ENCODE peak calls at places on chromosomes 11 and 22, in six cellular contexts. B is T-helper 17 cell; H is left cardiac atrium; S is activated T-helper 1 cell treated with anti-CD3 and anti-CD28 coated beads, Interleukin-2, amount 50 U/mL, for 16 hours; I is DMS 273 treated with DMSO at 0.1 percent for 48 hours; W is lower leg skin. Z is an unnamed sample.
A peak's percentile ranks its signal among the peaks of the same experiment; 100 is the strongest.

GRCh38 chr11:7573193-7573557 is 59.4 kb downstream of the PPFIBP2 start:
- DNase-seq in S (no peak), H (no peak), W (no peak), B (no peak), I (no peak), Z (no peak)

GRCh38 chr22:21796863-21797262 is 61.3 kb upstream of the YPEL1 start:
- DNase-seq in H (no peak), I (peak; percentile 5), B (no peak), S (no peak), W (no peak), Z (no peak)

GRCh38 chr11:27178859-27179258 is 138.2 kb downstream of the BBOX1 start:
- DNase-seq in I (no peak), W (peak; percentile 49), H (no peak), S (no peak), B (no peak), Z (no peak)

GRCh38 chr11:61791737-61792309 is 576 bp downstream of the TMEM258 start:
- DNase-seq in B (no peak), S (no peak), I (no peak), W (peak; percentile 67), H (peak; percentile 86), Z (peak; percentile 71)

GRCh38 chr11:20164152-20164551 is 3.9 kb upstream of the DBX1 start:
- DNase-seq in B (no peak), H (no peak), S (no peak), I (no peak), W (no peak), Z (no peak)

GRCh38 chr11:100849009-100849913 is 162.2 kb downstream of the ARHGAP42 start:
- DNase-seq in W (no peak), I (peak; percentile 23), B (no peak), H (no peak), S (no peak), Z (no peak)

GRCh38 chr22:49664371-49664881 is 163.2 kb downstream of the BRD1 start:
- DNase-seq in W (no peak), I (no peak), H (no peak), S (no peak), B (no peak), Z (peak; percentile 20)

GRCh38 chr11:11980841-11981308 is 27.6 kb downstream of the DKK3 start:
- DNase-seq in S (no peak), W (no peak), H (no peak), B (no peak), I (no peak), Z (no peak)

GRCh38 chr11:118662401-118663271 is 16.8 kb downstream of the TREH start:
- DNase-seq in B (no peak), S (no peak), W (no peak), I (no peak), H (no peak), Z (no peak)

GRCh38 chr11:43997022-43997665 is 50.6 kb upstream of the ACCSL start:
- DNase-seq in B (no peak), I (no peak), H (no peak), W (no peak), S (no peak), Z (no peak)

GRCh38 chr22:37126383-37126782 is 16.9 kb upstream of the TMPRSS6 start:
- DNase-seq in B (no peak), I (no peak), W (no peak), S (no peak), H (no peak), Z (no peak)

GRCh38 chr11:129992161-129992944 is 10.3 kb downstream of the PRDM10 start:
- DNase-seq in W (no peak), H (no peak), I (peak; percentile 45), S (no peak), B (peak; percentile 11), Z (no peak)

GRCh38 chr11:61079416-61080150 is 22.7 kb upstream of the CD5 start:
- DNase-seq in I (no peak), H (no peak), S (no peak), W (no peak), B (no peak), Z (no peak)

GRCh38 chr11:12137938-12138731 is 27.7 kb downstream of the MICAL2 start:
- DNase-seq in B (no peak), S (no peak), I (no peak), H (no peak), W (no peak), Z (peak; percentile 22)

GRCh38 chr22:38176170-38176741 is 5.4 kb downstream of the PLA2G6 start:
- DNase-seq in W (peak; percentile 84), H (peak; percentile 90), I (no peak), B (no peak), S (no peak), Z (no peak)

GRCh38 chr11:47051217-47051616 is 114.7 kb downstream of the CSTPP1 start:
- DNase-seq in S (no peak), I (no peak), H (peak; percentile 28), B (no peak), W (no peak), Z (no peak)

GRCh38 chr11:108218912-108219783 is 3.3 kb downstream of the NPAT start:
- DNase-seq in S (no peak), I (no peak), B (no peak), W (no peak), H (no peak), Z (no peak)

GRCh38 chr11:112013501-112014164 is 11.6 kb upstream of the DLAT start:
- DNase-seq in I (no peak), B (no peak), S (no peak), H (no peak), W (no peak), Z (no peak)

GRCh38 chr11:114353448-114353847 is 46.9 kb downstream of the C11orf71 start:
- DNase-seq in S (no peak), W (no peak), B (no peak), I (no peak), H (no peak), Z (no peak)

GRCh38 chr11:37786214-37786755 is 1188.2 kb upstream of the RAG2 start:
- DNase-seq in H (no peak), B (no peak), W (no peak), S (no peak), I (no peak), Z (no peak)

GRCh38 chr11:125626381-125626950 is 1.5 kb downstream of the CHEK1 start:
- DNase-seq in H (no peak), W (no peak), B (peak; percentile 6), S (no peak), I (no peak), Z (no peak)

GRCh38 chr22:18947905-18948304 is 11.8 kb upstream of the PRODH start:
- DNase-seq in B (no peak), W (no peak), I (no peak), S (no peak), H (no peak), Z (peak; percentile 15)

GRCh38 chr11:81253226-81253625 is 1480.4 kb downstream of the FAM181B start:
- DNase-seq in S (no peak), W (no peak), I (no peak), H (no peak), B (no peak), Z (no peak)

GRCh38 chr22:26777402-26777801 is 120.0 kb downstream of the MIAT start:
- DNase-seq in S (no peak), B (no peak), W (peak; percentile 52), H (no peak), I (no peak), Z (no peak)

GRCh38 chr22:37230673-37231405 is 13.2 kb downstream of the RAC2 start:
- DNase-seq in W (no peak), I (no peak), S (no peak), H (no peak), B (no peak), Z (no peak)

GRCh38 chr11:88300888-88301477 is 36.6 kb downstream of the CTSC start:
- DNase-seq in H (no peak), B (no peak), W (no peak), S (no peak), I (no peak), Z (peak; percentile 76)

GRCh38 chr11:1092919-1093318 is 18.2 kb downstream of the MUC2 start:
- DNase-seq in B (no peak), H (no peak), W (no peak), S (no peak), I (no peak), Z (no peak)

GRCh38 chr11:26227311-26227710 is 104.6 kb upstream of the ANO3 start:
- DNase-seq in H (no peak), I (peak; percentile 54), B (no peak), S (no peak), W (no peak), Z (no peak)

GRCh38 chr11:86991341-86991740 is 36.1 kb upstream of the FZD4 start:
- DNase-seq in S (no peak), W (no peak), I (no peak), H (no peak), B (no peak), Z (no peak)

GRCh38 chr11:34476853-34477252 is 36.7 kb downstream of the ELF5 start:
- DNase-seq in W (no peak), S (no peak), B (no peak), I (no peak), H (no peak), Z (no peak)

GRCh38 chr11:2537896-2538855 is 93.4 kb downstream of the KCNQ1 start:
- DNase-seq in B (no peak), I (no peak), S (no peak), H (peak; percentile 3), W (no peak), Z (no peak)

GRCh38 chr11:13552784-13553183 is 57.0 kb upstream of the PTH start:
- DNase-seq in I (no peak), W (no peak), H (no peak), S (no peak), B (no peak), Z (no peak)

GRCh38 chr22:38681784-38682335 is at the start of gene TOMM22:
- DNase-seq in S (peak; percentile 65), W (peak; percentile 76), I (peak; percentile 22), H (peak; percentile 92), B (peak; percentile 76), Z (peak; percentile 96)

GRCh38 chr11:106495046-106495445 is 417.6 kb downstream of the AASDHPPT start:
- DNase-seq in H (no peak), I (no peak), B (no peak), W (no peak), S (no peak), Z (no peak)

GRCh38 chr11:67279589-67280340 is 9.3 kb upstream of the ANKRD13D start:
- DNase-seq in W (no peak), S (no peak), B (no peak), H (peak; percentile 20), I (no peak), Z (no peak)

GRCh38 chr11:111937859-111938258 is 716 bp downstream of the DIXDC1 start:
- DNase-seq in S (no peak), B (no peak), W (no peak), H (no peak), I (no peak), Z (peak; percentile 37)

Z was measured in upper lobe of left lung.